ENCODE peak calls at places on chromosomes 5 and 9, in four cellular contexts. M, U, Y and E are unnamed samples.

GRCh38 chr9:107827884-107828283 is 338.3 kb upstream of the KLF4 start:
- DNase-seq in Y (no peak), U (no peak), M (no peak), E (no peak)

GRCh38 chr9:127361561-127361960 is 35.4 kb upstream of the SLC2A8 start:
- DNase-seq in U (no peak), M (no peak), Y (no peak), E (no peak)

GRCh38 chr5:172766287-172767104 is 4.5 kb downstream of the DUSP1 start:
- DNase-seq in M (peak), Y (no peak), U (no peak), E (no peak)

GRCh38 chr9:114192539-114192938 is 37.2 kb downstream of the COL27A1 start:
- DNase-seq in M (no peak), Y (no peak), U (no peak), E (no peak)

GRCh38 chr5:16889972-16890519 is 46.0 kb downstream of the MYO10 start:
- DNase-seq in Y (no peak), U (peak), M (no peak), E (peak)

GRCh38 chr5:173802670-173803165 is 85.4 kb upstream of the CPEB4 start:
- DNase-seq in U (peak), Y (no peak), M (peak), E (no peak)

GRCh38 chr5:88290801-88291200 is 22.2 kb upstream of the TMEM161B start:
- DNase-seq in M (no peak), Y (no peak), U (no peak), E (no peak)

GRCh38 chr9:2109066-2109650 is 94.0 kb downstream of the SMARCA2 start:
- DNase-seq in M (no peak), U (no peak), Y (no peak), E (no peak)

GRCh38 chr9:81146684-81147337 is 542.5 kb downstream of the TLE1 start:
- DNase-seq in U (peak), Y (no peak), M (no peak), E (no peak)

GRCh38 chr9:86082870-86083269 is 16.5 kb downstream of the GOLM1 start:
- DNase-seq in U (no peak), Y (no peak), M (no peak), E (no peak)

GRCh38 chr9:114303977-114304376 is 18.9 kb upstream of the ORM1 start:
- DNase-seq in M (no peak), U (no peak), Y (no peak), E (no peak)

GRCh38 chr9:19229725-19230355 is 653 bp upstream of the DENND4C start:
- DNase-seq in M (peak), Y (peak), U (peak), E (no peak)

GRCh38 chr9:69637801-69638200 is 34.4 kb downstream of the APBA1 start:
- DNase-seq in Y (no peak), U (peak), M (no peak), E (no peak)

GRCh38 chr9:122975196-122975595 is 34.4 kb downstream of the RABGAP1 start:
- DNase-seq in M (no peak), Y (no peak), U (no peak), E (no peak)

GRCh38 chr5:56358703-56359428 is 125.7 kb upstream of the ANKRD55 start:
- DNase-seq in Y (no peak), M (peak), U (peak), E (no peak)

GRCh38 chr5:61327761-61328753 is 4.0 kb upstream of the ZSWIM6 start:
- DNase-seq in U (peak), M (no peak), Y (no peak), E (peak)

GRCh38 chr9:121992571-121993212 is 100.4 kb downstream of the TTLL11 start:
- DNase-seq in Y (peak), M (peak), U (peak), E (peak)

GRCh38 chr9:75063556-75064305 is 24.2 kb downstream of the NMRK1 start:
- DNase-seq in M (no peak), Y (no peak), U (no peak), E (no peak)

GRCh38 chr9:136982232-136983051 is at the start of gene LCNL1:
- DNase-seq in M (no peak), U (no peak), Y (no peak), E (no peak)
- H3K27ac ChIP-seq in M (no peak), U (no peak), Y (no peak), E (no peak)

GRCh38 chr9:132546148-132547051 is 36.0 kb upstream of the BARHL1 start:
- DNase-seq in Y (no peak), U (no peak), M (no peak), E (no peak)
- H3K4me3 ChIP-seq in Y (no peak), U (no peak), M (no peak), E (peak)

DNA sequence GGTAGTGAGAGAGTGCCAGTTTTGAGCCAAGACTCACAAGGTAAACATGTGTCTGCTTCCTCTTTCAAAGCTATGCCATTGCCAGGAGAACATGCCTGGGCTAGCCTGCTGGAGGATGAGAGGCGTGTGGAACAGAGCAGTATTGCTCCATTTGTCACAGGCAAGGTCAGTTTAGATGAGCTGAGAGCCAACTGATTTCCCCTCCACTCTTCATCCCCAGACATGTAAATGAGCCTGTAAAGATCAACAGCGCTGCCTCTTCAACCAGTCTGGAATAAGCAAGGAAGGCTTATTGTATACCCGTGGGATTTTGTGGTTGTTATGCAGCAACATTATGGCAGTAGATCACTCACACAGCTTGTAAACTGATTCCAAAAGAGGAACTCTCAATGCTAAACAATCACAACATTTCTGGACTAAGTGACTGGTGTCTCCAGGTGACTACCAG is 8.2 kb upstream of the GDNF start:
- DNase-seq in M (no peak), U (no peak), Y (peak), E (peak)
- TF ChIP-seq CTCF in M (no peak), U (no peak), Y (no peak), E (no peak)

GRCh38 chr5:180128671-180129261 is 57.2 kb upstream of the RNF130 start:
- DNase-seq in M (no peak), U (peak), Y (no peak), E (no peak)
- H3K27ac ChIP-seq in M (peak), U (no peak), Y (no peak), E (no peak)

DNA sequence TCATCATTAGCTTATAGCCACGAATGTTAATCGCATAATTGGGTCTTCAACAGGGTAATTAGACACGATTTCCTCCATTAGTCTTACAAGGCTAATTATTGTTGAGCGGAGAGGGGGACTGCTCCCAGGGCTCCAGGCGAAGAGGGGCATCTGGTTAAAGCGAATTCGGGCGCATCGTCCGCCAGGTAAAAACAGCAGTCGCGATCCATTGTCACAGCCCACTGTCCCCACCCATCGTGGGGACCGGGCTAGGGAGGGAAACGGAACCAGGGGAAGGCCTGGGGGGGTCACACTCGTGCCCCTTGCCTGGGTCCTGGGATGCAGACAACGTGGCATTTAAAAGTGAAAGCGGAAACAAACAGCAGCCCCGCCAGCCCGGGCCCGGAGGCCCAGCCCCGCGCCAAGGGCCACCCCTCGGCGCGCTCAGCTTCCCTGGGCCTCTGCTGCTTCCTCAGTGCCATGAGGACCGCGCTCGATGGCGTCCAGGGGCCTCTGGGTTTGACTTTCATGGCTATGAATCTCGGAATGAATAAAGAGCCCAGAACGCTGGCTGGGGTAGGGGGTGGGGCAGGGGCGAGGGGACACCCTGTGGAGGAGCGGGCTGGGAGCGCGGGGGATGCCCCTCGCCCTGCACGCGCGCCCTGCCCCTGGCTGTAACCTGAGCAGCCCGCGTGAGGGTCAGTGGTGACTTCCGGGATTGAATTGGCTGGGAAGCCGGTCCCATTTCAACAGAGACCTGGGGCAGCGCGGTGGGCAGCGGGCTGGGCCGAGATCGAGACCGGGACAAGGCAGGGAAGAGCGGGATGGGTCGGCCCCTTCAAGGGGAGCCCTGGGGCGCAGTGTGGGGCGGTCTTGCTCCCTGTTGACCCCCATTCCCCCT is 99.9 kb downstream of the GTF3C4 start:
- DNase-seq in U (no peak), M (peak), Y (peak), E (no peak)
- H3K4me3 ChIP-seq in U (peak), M (peak), Y (peak), E (peak)

DNA sequence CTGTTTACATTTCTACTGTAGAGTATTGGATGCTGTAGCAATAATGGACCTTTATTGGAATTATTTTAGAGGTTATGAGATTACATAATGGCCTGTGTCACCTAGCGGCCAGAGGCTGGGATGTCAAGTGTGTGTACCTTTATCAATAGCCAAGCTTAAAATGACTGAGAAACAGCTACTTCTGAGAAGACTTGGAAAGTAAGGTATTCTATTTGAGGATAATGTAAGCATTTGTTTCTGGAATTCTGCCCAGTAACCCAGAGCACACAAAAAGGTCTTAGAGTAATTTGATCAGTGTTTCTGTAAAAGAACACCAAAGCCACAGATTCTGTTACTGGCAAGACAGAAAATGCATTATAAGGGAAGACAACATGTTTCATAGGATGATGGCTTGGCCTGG is 116.8 kb downstream of the MACIR start:
- DNase-seq in M (no peak), U (peak), Y (no peak), E (peak)
- TF ChIP-seq CTCF in M (no peak), U (peak), Y (no peak), E (peak)

DNA sequence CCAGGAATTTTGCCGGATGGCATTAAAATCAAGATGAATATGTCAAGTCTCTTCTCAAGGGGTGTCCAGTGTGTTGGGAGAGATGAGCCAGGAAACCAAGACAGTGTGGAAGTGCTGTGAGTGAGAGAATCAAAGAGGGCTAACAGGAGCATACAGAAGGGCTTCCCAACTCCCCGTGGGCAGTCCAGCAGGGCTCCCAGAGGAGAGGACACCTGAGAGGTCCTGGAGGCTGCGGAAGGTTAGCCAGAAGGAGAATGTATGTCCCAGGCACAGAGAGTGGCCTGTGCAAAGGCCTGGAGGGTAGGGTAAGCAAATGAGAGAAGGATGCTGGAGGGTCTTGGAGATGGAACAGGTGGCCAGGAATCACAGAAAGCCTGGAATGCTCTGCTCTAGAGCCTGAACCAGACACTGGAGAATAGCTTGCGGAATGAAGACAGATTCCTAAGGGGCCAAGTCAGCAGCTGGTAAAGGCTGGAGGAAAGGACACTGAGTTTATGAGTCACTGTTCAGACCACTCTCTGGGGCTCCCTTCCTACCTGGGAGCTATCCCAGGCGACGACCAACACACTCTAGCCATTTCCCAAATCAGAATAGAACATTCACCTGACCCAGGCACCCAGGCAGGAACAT is 59.4 kb downstream of the SLC22A5 start:
- DNase-seq in Y (no peak), U (peak), M (no peak), E (no peak)
- H3K27ac ChIP-seq in Y (peak), U (peak), M (peak), E (peak)